ENCODE peak calls at places on chromosomes 5 and 9, in four cellular contexts. L is RWPE1, H is cardiac muscle cell, X is brain microvascular endothelial cell. A is an unnamed sample.

GRCh38 chr9:16344343-16344742 is 526.1 kb downstream of the BNC2 start:
- DNase-seq in L (peak), H (no peak), X (peak), A (no peak)

GRCh38 chr5:161286066-161286655 is 260.4 kb downstream of the GABRB2 start:
- DNase-seq in L (no peak), H (no peak), X (no peak), A (peak)

GRCh38 chr5:107893642-107894041 is 222.9 kb upstream of the EFNA5 start:
- DNase-seq in L (peak), H (no peak), X (no peak), A (no peak)

GRCh38 chr5:174503461-174504265 is 220.7 kb upstream of the MSX2 start:
- DNase-seq in L (peak), H (no peak), X (no peak), A (no peak)

GRCh38 chr5:10352404-10353240 is 873 bp upstream of the MARCHF6 start:
- DNase-seq in L (no peak), H (peak), X (peak), A (no peak)

GRCh38 chr5:112957409-112957808 is 19.2 kb upstream of the DCP2 start:
- DNase-seq in L (no peak), H (no peak), X (no peak), A (no peak)

GRCh38 chr9:74951725-74952151 is 974 bp downstream of the C9orf40 start:
- DNase-seq in L (peak), H (peak), X (peak), A (peak)

GRCh38 chr9:136181784-136182421 is 23.0 kb downstream of the LHX3 start:
- DNase-seq in L (no peak), H (no peak), X (no peak), A (no peak)

GRCh38 chr5:159091051-159091450 is 8.7 kb downstream of the EBF1 start:
- DNase-seq in L (no peak), H (no peak), X (no peak), A (no peak)

GRCh38 chr9:136943291-136944093 is 1.0 kb downstream of the FBXW5 start:
- DNase-seq in L (peak), H (peak), X (peak), A (peak)

GRCh38 chr5:149628221-149628620 is 46.9 kb downstream of the ARHGEF37 start:
- DNase-seq in L (no peak), H (no peak), X (no peak), A (no peak)

GRCh38 chr5:126628102-126628501 is 27.4 kb downstream of the PHAX start:
- DNase-seq in L (no peak), H (no peak), X (no peak), A (no peak)

GRCh38 chr5:53298841-53299240 is 181.6 kb upstream of the FST start:
- DNase-seq in L (no peak), H (no peak), X (no peak), A (no peak)

GRCh38 chr9:114274217-114274616 is 48.7 kb upstream of the ORM1 start:
- DNase-seq in L (no peak), H (no peak), X (no peak), A (no peak)

GRCh38 chr5:131622633-131623032 is 12.4 kb downstream of the RAPGEF6 start:
- DNase-seq in L (no peak), H (no peak), X (no peak), A (no peak)

GRCh38 chr5:154302181-154302580 is 111.6 kb downstream of the GALNT10 start:
- DNase-seq in L (no peak), H (no peak), X (no peak), A (no peak)

GRCh38 chr5:10418654-10419345 is 22.9 kb upstream of the ROPN1L start:
- DNase-seq in L (no peak), H (no peak), X (no peak), A (no peak)

GRCh38 chr9:114551750-114552685 is 35.6 kb upstream of the ATP6V1G1 start:
- DNase-seq in L (peak), H (peak), X (peak), A (no peak)

GRCh38 chr5:106876665-106877194 is 794.0 kb downstream of the EFNA5 start:
- DNase-seq in L (no peak), H (no peak), X (no peak), A (no peak)

GRCh38 chr9:129895376-129896268 is 60.4 kb downstream of the USP20 start:
- DNase-seq in L (no peak), H (no peak), X (no peak), A (no peak)

GRCh38 chr5:115758356-115758755 is 58.1 kb downstream of the CDO1 start:
- DNase-seq in L (no peak), H (no peak), X (no peak), A (peak)

GRCh38 chr5:50623666-50624065 is 42.8 kb upstream of the PARP8 start:
- DNase-seq in L (peak), H (no peak), X (no peak), A (no peak)

GRCh38 chr5:142720561-142721275 is 34.8 kb upstream of the FGF1 start:
- DNase-seq in L (peak), H (no peak), X (no peak), A (no peak)
- TF ChIP-seq CTCF in L (no peak), H (no peak), X (no peak), A (no peak)

GRCh38 chr5:135186662-135187522 is 152.9 kb upstream of the PITX1 start:
- DNase-seq in L (peak), H (no peak), X (no peak), A (no peak)
- TF ChIP-seq CTCF in L (peak), H (no peak), X (peak), A (no peak)

DNA sequence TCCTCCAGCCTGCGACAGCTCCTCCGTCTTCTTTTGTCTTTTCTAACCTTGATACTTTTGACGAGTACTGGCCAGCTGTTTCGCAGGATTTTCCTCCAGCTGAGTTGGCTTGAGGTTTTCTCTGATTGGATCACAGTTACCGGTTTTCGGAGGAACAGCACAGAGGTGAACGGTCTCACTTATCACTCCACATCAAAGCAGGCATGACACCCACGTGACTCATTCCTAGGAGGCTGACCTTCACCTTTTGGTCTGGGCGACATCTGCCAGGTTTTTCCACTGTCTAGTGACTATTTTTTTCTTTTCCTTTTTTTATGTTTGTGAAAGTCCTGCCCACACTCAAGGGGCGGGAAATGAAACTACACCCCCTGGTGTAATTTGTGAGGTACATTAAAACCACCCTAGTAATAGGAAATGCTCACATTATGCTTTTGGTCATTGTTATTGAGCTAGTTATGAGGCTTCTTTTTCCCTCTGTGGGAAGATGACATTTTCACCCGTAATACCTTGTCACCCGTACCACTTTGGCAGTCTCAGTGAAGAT is 319.2 kb downstream of the GADD45G start:
- DNase-seq in L (peak), H (no peak), X (no peak), A (no peak)
- TF ChIP-seq CTCF in L (no peak), H (no peak), X (no peak), A (no peak)

DNA sequence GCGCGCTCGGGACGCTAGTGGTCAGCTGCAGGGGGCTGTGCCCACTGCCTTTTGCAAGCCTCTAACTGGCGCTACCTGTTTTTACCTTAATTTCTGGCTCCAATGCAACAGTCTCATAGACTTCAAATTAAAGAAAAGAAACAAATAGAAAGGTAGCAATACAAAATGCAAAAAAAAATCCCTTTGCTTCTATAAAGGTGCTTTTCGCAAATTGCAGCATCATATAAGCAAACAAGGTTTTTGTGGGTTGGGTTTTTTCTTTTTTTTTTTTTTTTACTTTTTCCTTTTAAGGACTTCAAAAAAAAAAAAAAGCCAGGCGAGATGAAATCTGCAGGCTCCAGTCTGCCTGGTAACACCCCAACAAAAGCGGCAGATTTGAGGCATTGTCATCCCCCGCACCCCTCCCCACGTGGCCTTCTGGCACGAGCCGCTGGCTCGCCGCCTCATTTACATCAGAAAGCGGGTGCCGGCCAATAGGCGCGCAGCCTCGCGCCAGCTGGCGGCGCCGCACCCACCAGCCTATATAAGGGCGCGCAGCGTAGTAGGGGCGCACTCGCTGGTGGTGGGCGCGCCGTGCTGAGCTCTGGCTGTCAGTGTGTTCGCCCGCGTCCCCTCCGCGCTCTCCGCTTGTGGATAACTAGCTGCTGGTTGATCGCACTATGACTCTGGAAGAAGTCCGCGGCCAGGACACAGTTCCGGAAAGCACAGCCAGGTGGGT is at the start of gene GADD45G:
- DNase-seq in L (peak), H (peak), X (peak), A (peak)
- TF ChIP-seq CTCF in L (no peak), H (no peak), X (no peak), A (no peak)

GRCh38 chr5:169507051-169507450 is 76.5 kb upstream of the SPDL1 start:
- DNase-seq in L (no peak), H (no peak), X (no peak), A (no peak)

GRCh38 chr5:169512385-169512784 is 71.2 kb upstream of the SPDL1 start:
- DNase-seq in L (no peak), H (no peak), X (no peak), A (no peak)

DNA sequence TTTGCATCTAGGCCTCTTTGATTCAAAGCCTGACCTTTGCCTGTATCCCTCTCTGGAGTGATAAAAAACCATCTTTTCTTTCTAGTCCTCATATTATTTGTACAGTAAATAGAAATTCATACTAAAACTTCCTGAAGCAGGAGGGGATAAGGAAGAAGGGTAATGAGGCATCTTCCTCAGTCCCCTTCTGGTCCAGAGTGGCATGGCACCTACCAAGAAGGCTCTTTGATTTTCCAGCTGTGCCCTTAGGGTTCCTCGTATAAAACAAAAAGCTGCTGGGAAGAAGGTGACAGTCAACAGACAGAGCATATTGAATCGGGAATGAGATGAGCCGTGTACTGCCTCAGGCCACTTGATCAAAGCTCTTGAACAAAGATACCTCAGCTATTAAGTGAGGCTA is 71.9 kb upstream of the SPDL1 start:
- DNase-seq in L (no peak), H (no peak), X (no peak), A (no peak)
- TF ChIP-seq CTCF in L (no peak), H (peak), X (peak), A (no peak)

DNA sequence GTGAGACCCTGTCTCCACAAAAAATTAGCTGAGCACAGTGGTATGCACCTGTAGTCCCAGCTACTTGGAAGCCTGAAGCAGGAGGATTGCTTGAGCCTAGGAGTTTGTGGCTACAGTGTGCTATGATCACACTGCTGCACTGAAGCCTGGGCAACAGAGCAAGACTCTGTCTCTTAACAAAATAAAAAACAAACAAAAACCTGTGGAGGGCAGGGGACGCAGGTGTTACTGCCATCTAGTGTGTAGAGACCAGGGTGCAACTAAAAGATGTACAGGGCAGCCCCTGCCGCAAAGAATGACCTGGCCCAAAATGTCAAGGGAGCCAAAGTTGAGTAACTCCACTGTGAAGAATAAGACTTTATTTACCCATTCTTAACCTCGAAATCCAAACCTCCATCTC is 27.1 kb downstream of the ASPN start:
- DNase-seq in L (peak), H (no peak), X (no peak), A (no peak)
- TF ChIP-seq CTCF in L (peak), H (peak), X (peak), A (no peak)

GRCh38 chr9:109459423-109459822 is 38.7 kb downstream of the PTPN3 start:
- DNase-seq in L (no peak), H (no peak), X (no peak), A (no peak)
- TF ChIP-seq CTCF in L (no peak), H (no peak), X (peak), A (no peak)

A was measured in GM13976.